ENCODE peak calls at places on chromosomes 1 and 21, in four cellular contexts. D is IMR-90, R is H9, E is neural progenitor cell. M is an unnamed sample.

GRCh38 chr1:154349121-154349520 is 23.8 kb downstream of the ATP8B2 start:
- DNase-seq in D (no peak), R (no peak), E (no peak), M (no peak)

GRCh38 chr1:39381839-39382238 is 109.6 kb upstream of the BMP8A start:
- DNase-seq in D (peak; percentile 67), R (no peak), E (no peak), M (no peak)

GRCh38 chr1:156426015-156426414 is 57.0 kb downstream of the RHBG start:
- DNase-seq in D (no peak), R (no peak), E (no peak), M (no peak)

GRCh38 chr1:240765732-240766363 is 153.9 kb upstream of the GREM2 start:
- DNase-seq in D (peak; percentile 81), R (no peak), E (peak; percentile 14), M (no peak)

GRCh38 chr1:225541383-225541782 is 111.5 kb downstream of the ENAH start:
- DNase-seq in D (no peak), R (no peak), E (no peak), M (no peak)

GRCh38 chr1:3469104-3469848 is 14.8 kb downstream of the ARHGEF16 start:
- DNase-seq in D (no peak), R (no peak), E (no peak), M (no peak)

GRCh38 chr1:116947090-116947489 is 37.4 kb downstream of the PTGFRN start:
- DNase-seq in D (no peak), R (no peak), E (no peak), M (no peak)

GRCh38 chr21:42705346-42705745 is 51.9 kb downstream of the PDE9A start:
- DNase-seq in D (no peak), R (no peak), E (no peak), M (no peak)

GRCh38 chr1:153922076-153922837 is 515 bp downstream of the GATAD2B start:
- DNase-seq in D (no peak), R (no peak), E (peak; percentile 92), M (peak; percentile 65)

GRCh38 chr1:221637641-221638041 is 104.2 kb downstream of the DUSP10 start:
- DNase-seq in D (peak; percentile 34), R (no peak), E (no peak), M (no peak)

GRCh38 chr1:228283043-228283371 is 75.2 kb downstream of the OBSCN start:
- DNase-seq in D (no peak), R (peak; percentile 62), E (no peak), M (no peak)

GRCh38 chr1:225482489-225482950 is 54.7 kb upstream of the LBR start:
- DNase-seq in D (peak; percentile 57), R (peak; percentile 20), E (no peak), M (no peak)

GRCh38 chr21:35207322-35207721 is 158.2 kb upstream of the RUNX1 start:
- DNase-seq in D (no peak), R (no peak), E (no peak), M (no peak)

GRCh38 chr1:109218516-109218915 is 4.8 kb downstream of the SARS1 start:
- DNase-seq in D (no peak), R (no peak), E (no peak), M (peak; percentile 86)

GRCh38 chr1:167273027-167273800 is 52.5 kb downstream of the POU2F1 start:
- DNase-seq in D (peak; percentile 8), R (no peak), E (no peak), M (no peak)

GRCh38 chr1:172662464-172663109 is 3.7 kb downstream of the FASLG start:
- DNase-seq in D (peak; percentile 86), R (no peak), E (no peak), M (peak; percentile 53)

GRCh38 chr1:77143529-77144121 is 75.6 kb downstream of the PIGK start:
- DNase-seq in D (peak; percentile 1), R (no peak), E (no peak), M (no peak)

GRCh38 chr1:193545171-193545570 is 358.8 kb upstream of the B3GALT2 start:
- DNase-seq in D (no peak), R (no peak), E (no peak), M (no peak)

GRCh38 chr1:234933475-234933874 is 195.2 kb downstream of the TOMM20 start:
- DNase-seq in D (peak; percentile 69), R (no peak), E (no peak), M (peak; percentile 29)

GRCh38 chr1:48870596-48870995 is 93.9 kb upstream of the BEND5 start:
- DNase-seq in D (no peak), R (no peak), E (peak; percentile 51), M (no peak)

GRCh38 chr21:41786521-41786987 is 19.7 kb upstream of the RIPK4 start:
- DNase-seq in D (peak; percentile 12), R (no peak), E (no peak), M (no peak)

GRCh38 chr1:11147371-11147770 is 41.8 kb upstream of the ANGPTL7 start:
- DNase-seq in D (peak; percentile 34), R (no peak), E (no peak), M (no peak)

GRCh38 chr1:181100015-181100905 is 11.8 kb downstream of the IER5 start:
- DNase-seq in D (no peak), R (no peak), E (peak; percentile 43), M (no peak)

GRCh38 chr1:118871510-118872240 is 116.5 kb downstream of the TBX15 start:
- DNase-seq in D (no peak), R (no peak), E (no peak), M (no peak)

GRCh38 chr21:45161039-45161945 is 86.9 kb downstream of the ADARB1 start:
- DNase-seq in D (no peak), R (peak; percentile 37), E (peak; percentile 58), M (peak; percentile 7)

GRCh38 chr1:17161137-17161700 is 42.0 kb upstream of the PADI2 start:
- DNase-seq in D (peak; percentile 11), R (no peak), E (no peak), M (no peak)

GRCh38 chr1:60279798-60280197 is 206.2 kb upstream of the C1orf87 start:
- DNase-seq in D (peak; percentile 6), R (no peak), E (no peak), M (no peak)

GRCh38 chr1:169371400-169371799 is 3.4 kb downstream of the BLZF1 start:
- DNase-seq in D (no peak), R (no peak), E (no peak), M (no peak)

GRCh38 chr1:226635456-226635941 is 86.9 kb downstream of the STUM start:
- DNase-seq in D (no peak), R (no peak), E (no peak), M (no peak)

GRCh38 chr1:18410407-18410806 is 70.3 kb upstream of the KLHDC7A start:
- DNase-seq in D (no peak), R (peak; percentile 58), E (peak; percentile 25), M (no peak)

GRCh38 chr1:166974647-166975345 is 544 bp downstream of the ILDR2 start:
- DNase-seq in D (no peak), R (no peak), E (peak; percentile 37), M (no peak)

GRCh38 chr1:243924588-243925349 is 74.7 kb upstream of the AKT3 start:
- DNase-seq in D (no peak), R (no peak), E (peak; percentile 32), M (no peak)

GRCh38 chr1:21822349-21822748 is 10.3 kb downstream of the LDLRAD2 start:
- DNase-seq in D (no peak), R (peak; percentile 89), E (peak; percentile 73), M (no peak)

GRCh38 chr21:46420241-46421190 is 38.2 kb upstream of the DIP2A start:
- DNase-seq in D (no peak), R (no peak), E (no peak), M (no peak)

GRCh38 chr1:115620453-115620852 is 21.3 kb upstream of the VANGL1 start:
- DNase-seq in D (no peak), R (no peak), E (no peak), M (no peak)

GRCh38 chr1:202662081-202662480 is 48.2 kb downstream of the SYT2 start:
- DNase-seq in D (no peak), R (no peak), E (no peak), M (no peak)
- TF ChIP-seq CTCF in D (no peak), R (no peak), E (no peak), M (no peak)

GRCh38 chr1:54580856-54581550 is 33.0 kb downstream of the ACOT11 start:
- DNase-seq in D (no peak), R (no peak), E (no peak), M (no peak)
- H3K9ac ChIP-seq in D (no peak overlapping the region), R (no peak overlapping the region), E (no peak overlapping the region), M (peak overlapping the region; percentile 51)

DNA sequence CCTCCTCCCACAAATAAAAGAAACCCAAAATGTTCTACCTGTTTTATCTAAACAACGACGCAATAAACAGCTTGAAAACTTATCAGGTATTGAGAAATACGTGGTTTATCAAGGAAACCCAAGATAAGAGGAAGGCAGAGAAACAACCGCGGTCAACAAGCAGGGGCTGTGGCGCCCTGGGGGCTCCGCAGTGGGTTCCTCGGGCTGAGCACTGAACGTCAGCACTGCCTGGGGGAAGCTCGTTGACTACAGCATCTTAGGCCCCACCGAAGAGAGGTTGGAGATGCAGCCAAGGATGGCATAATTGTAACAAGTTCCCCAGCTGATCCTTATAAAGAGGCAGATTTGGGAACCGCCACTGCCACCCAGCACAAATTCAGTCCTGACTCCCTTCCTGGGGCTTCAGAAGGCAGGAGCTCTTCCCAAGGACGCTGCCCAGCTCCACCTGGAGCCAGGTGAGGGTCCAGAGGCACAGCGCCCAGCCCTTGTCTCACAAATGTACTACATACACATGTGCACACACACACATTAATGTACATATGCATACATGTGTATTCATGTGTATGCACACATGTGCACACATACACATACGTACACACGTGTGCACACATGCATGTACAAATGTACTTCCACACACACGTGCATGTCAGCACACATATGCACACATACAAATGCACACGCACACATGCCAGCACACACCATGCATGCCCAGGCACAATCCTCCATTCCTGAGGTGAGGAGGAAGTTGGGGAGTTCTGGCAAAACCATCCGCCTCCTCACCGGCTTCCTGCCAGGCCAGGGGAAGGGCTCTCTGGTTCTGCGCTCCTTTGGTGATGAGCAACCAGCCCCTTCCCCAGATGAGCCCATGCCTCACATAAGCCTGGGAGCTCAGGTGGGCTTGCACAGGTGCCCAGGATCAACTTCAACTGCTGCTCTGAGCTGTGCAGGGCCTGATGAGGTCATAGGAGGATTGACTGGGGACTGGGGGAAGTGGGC is 251.1 kb downstream of the NPHP4 start:
- DNase-seq in D (no peak), R (peak; percentile 21), E (no peak), M (no peak)
- H3K9me3 ChIP-seq in D (peaks cover 32% of the 10 kb centered on the region), R (no peaks in the 10 kb centered on the region), E (no peaks in the 10 kb centered on the region), M (no peaks in the 10 kb centered on the region)

DNA sequence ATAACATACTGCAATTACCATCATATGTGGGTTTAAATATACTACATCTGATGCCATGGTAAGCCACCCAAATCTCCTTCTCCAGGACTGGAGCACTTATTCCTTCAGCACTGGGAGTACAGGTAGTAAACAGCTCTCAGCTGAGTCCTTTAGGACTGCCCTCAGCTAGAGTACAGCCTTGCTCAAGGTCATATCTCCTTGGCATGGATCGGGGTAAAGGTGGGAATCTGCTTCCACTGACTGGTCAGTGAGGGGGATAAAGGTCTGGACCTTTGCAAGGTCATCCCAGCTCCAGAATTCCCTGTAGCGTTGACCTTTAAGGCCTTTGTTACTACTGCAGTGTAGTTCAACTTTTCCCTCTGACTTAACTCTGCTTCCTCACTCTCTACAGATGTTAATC is 38.8 kb downstream of the RPL5 start:
- DNase-seq in D (no peak), R (no peak), E (no peak), M (no peak)
- TF ChIP-seq CTCF in D (no peak), R (no peak), E (no peak), M (no peak)

GRCh38 chr1:50568782-50569181 is 145.5 kb upstream of the DMRTA2 start:
- DNase-seq in D (no peak), R (no peak), E (peak; percentile 56), M (no peak)
- H3K9ac ChIP-seq in D (no peak overlapping the region), R (no peak overlapping the region), E (no peak overlapping the region), M (no peak overlapping the region)

M was measured in colonic mucosa.